ENCODE peak calls at places on chromosomes 11 and 22, in nine cellular contexts. O, D, X, R, F, H, Q, T and Z are unnamed samples.

GRCh38 chr11:8257003-8257664 is 6.5 kb downstream of the LMO1 start:
- DNase-seq in R (no peak), D (no peak), O (no peak), H (no peak), X (no peak), F (no peak), T (no peak), Q (no peak), Z (no peak)

GRCh38 chr11:67268036-67268683 is 1.9 kb downstream of the GRK2 start:
- DNase-seq in R (peak), T (no peak), Q (no peak), H (no peak), D (no peak), F (no peak), X (peak), O (no peak), Z (no peak)

GRCh38 chr11:67400251-67400941 is 1.3 kb downstream of the PPP1CA start:
- DNase-seq in Q (no peak), D (no peak), O (peak), R (peak), X (no peak), T (no peak), H (no peak), F (no peak), Z (no peak)

GRCh38 chr11:117443269-117444186 is 115.9 kb downstream of the CEP164 start:
- DNase-seq in T (peak), D (peak), O (peak), X (no peak), R (peak), H (peak), F (peak), Q (no peak), Z (peak)

GRCh38 chr11:64092119-64092760 is 56.5 kb downstream of the FLRT1 start:
- DNase-seq in H (no peak), R (no peak), Q (no peak), D (no peak), X (no peak), T (no peak), F (no peak), O (no peak), Z (peak)

GRCh38 chr11:76623171-76623883 is 47.2 kb downstream of the LRRC32 start:
- DNase-seq in F (no peak), X (no peak), Q (no peak), T (no peak), H (no peak), R (no peak), O (peak), D (no peak), Z (no peak)

GRCh38 chr11:59698506-59698905 is 15.1 kb downstream of the OR10V1 start:
- DNase-seq in X (no peak), H (no peak), O (no peak), T (no peak), F (no peak), D (no peak), R (no peak), Q (no peak), Z (no peak)

GRCh38 chr22:33923033-33923432 is 2.8 kb upstream of the LARGE1 start:
- DNase-seq in O (peak), T (no peak), D (no peak), X (no peak), F (no peak), Q (no peak), H (no peak), R (no peak), Z (no peak)

GRCh38 chr22:50672471-50673230 is at the start of gene SHANK3:
- DNase-seq in F (no peak), R (no peak), T (no peak), O (no peak), Q (no peak), H (no peak), X (no peak), D (no peak), Z (no peak)